ENCODE peak calls at places on chromosomes 11 and 22, in nine cellular contexts. M, C, D, G, B, Z, J, R and U are unnamed samples. For H3K4me1, the result is how much of the 10 kb centered on the place peaks cover.

GRCh38 chr11:72693271-72693968 is 19.2 kb upstream of the PDE2A start:
- DNase-seq in Z (no peak), D (no peak), B (no peak), G (no peak), J (no peak), M (no peak), C (no peak), R (no peak), U (no peak)

GRCh38 chr22:22894740-22895731 is 7.4 kb downstream of the IGLL5 start:
- DNase-seq in C (no peak), R (no peak), M (peak), Z (peak), J (peak), G (no peak), D (no peak), B (no peak), U (no peak)

GRCh38 chr11:76250520-76251222 is 44.4 kb upstream of the WNT11 start:
- DNase-seq in M (no peak), B (no peak), D (no peak), C (no peak), Z (no peak), J (no peak), G (no peak), R (no peak), U (no peak)

GRCh38 chr22:42581762-42582716 is 28.3 kb downstream of the SERHL2 start:
- DNase-seq in J (peak), R (peak), B (peak), D (peak), Z (peak), G (peak), M (peak), C (peak), U (peak)

GRCh38 chr11:126431401-126432064 is 76.0 kb downstream of the ST3GAL4 start:
- DNase-seq in R (no peak), B (peak), Z (no peak), M (no peak), C (peak), J (peak), D (peak), G (peak), U (peak)

GRCh38 chr22:38109391-38110000 is 988 bp downstream of the BAIAP2L2 start:
- DNase-seq in J (no peak), R (no peak), M (no peak), B (no peak), C (no peak), D (no peak), G (no peak), Z (no peak), U (peak)

GRCh38 chr11:64067257-64067993 is 31.7 kb downstream of the FLRT1 start:
- DNase-seq in B (no peak), J (no peak), Z (no peak), R (no peak), G (no peak), C (no peak), M (no peak), D (no peak), U (no peak)

GRCh38 chr11:6703247-6704063 is 20.3 kb upstream of the MRPL17 start:
- DNase-seq in C (peak), D (peak), B (peak), R (no peak), M (peak), J (no peak), Z (no peak), G (peak), U (no peak)

GRCh38 chr11:73257342-73258103 is 14.6 kb upstream of the P2RY6 start:
- DNase-seq in G (peak), R (no peak), M (no peak), J (peak), Z (peak), C (peak), D (no peak), B (no peak), U (no peak)

GRCh38 chr11:99535819-99536218 is 515.1 kb downstream of the CNTN5 start:
- DNase-seq in R (no peak), C (no peak), G (no peak), Z (no peak), D (no peak), J (no peak), M (no peak), B (no peak), U (no peak)

GRCh38 chr11:11636671-11637070 is 14.9 kb upstream of the GALNT18 start:
- DNase-seq in B (no peak), G (no peak), C (no peak), Z (no peak), J (no peak), D (no peak), R (no peak), M (no peak), U (no peak)

GRCh38 chr11:64074239-64074638 is 38.5 kb downstream of the FLRT1 start:
- DNase-seq in J (no peak), B (no peak), M (no peak), G (no peak), D (peak), Z (peak), R (no peak), C (no peak), U (no peak)

GRCh38 chr11:111086058-111086457 is 159.5 kb upstream of the POU2AF2 start:
- DNase-seq in J (no peak), G (no peak), Z (no peak), D (peak), B (no peak), M (no peak), R (no peak), C (no peak), U (no peak)

GRCh38 chr22:43828711-43829447 is 16.8 kb upstream of the EFCAB6 start:
- DNase-seq in J (peak), R (no peak), M (no peak), G (no peak), Z (peak), C (peak), B (peak), D (peak), U (peak)

GRCh38 chr11:109046284-109046992 is 375.6 kb upstream of the C11orf87 start:
- DNase-seq in B (no peak), G (no peak), M (no peak), J (no peak), C (no peak), D (no peak), R (no peak), Z (no peak), U (no peak)

GRCh38 chr11:6022954-6023353 is 7.6 kb downstream of the OR56A1 start:
- DNase-seq in M (peak), D (peak), C (no peak), G (no peak), Z (no peak), J (no peak), R (no peak), B (peak), U (no peak)

GRCh38 chr11:131584694-131585592 is 214.5 kb downstream of the NTM start:
- DNase-seq in C (no peak), D (no peak), M (peak), B (no peak), Z (no peak), R (no peak), J (no peak), G (no peak), U (no peak)

GRCh38 chr11:98587884-98588283 is 432.9 kb upstream of the CNTN5 start:
- DNase-seq in Z (no peak), C (no peak), J (no peak), R (no peak), B (no peak), G (no peak), M (no peak), D (no peak), U (no peak)

GRCh38 chr22:23787910-23788309 is 1.1 kb downstream of the SMARCB1 start:
- DNase-seq in J (no peak), R (no peak), G (no peak), C (no peak), Z (no peak), M (no peak), D (no peak), B (no peak), U (no peak)

GRCh38 chr11:123298488-123299447 is 103.7 kb upstream of the CLMP start:
- DNase-seq in J (no peak), D (no peak), B (no peak), R (no peak), G (no peak), C (no peak), Z (no peak), M (no peak), U (no peak)

GRCh38 chr22:36022697-36023096 is 5.9 kb downstream of the RBFOX2 start:
- DNase-seq in D (no peak), M (no peak), G (no peak), C (no peak), Z (no peak), B (no peak), R (no peak), J (no peak), U (no peak)

GRCh38 chr11:126915430-126915829 is 85.1 kb downstream of the KIRREL3 start:
- DNase-seq in D (no peak), B (no peak), Z (no peak), C (no peak), R (no peak), M (no peak), J (no peak), G (no peak), U (no peak)

GRCh38 chr11:95296621-95297025 is 65.6 kb upstream of the SESN3 start:
- DNase-seq in D (no peak), J (no peak), G (peak), C (no peak), Z (no peak), R (no peak), M (no peak), B (peak), U (no peak)

GRCh38 chr11:88250566-88251080 is 75.4 kb upstream of the RAB38 start:
- DNase-seq in C (no peak), B (no peak), G (no peak), R (no peak), M (no peak), J (no peak), Z (no peak), D (no peak), U (no peak)

GRCh38 chr11:64947202-64947814 is 11.6 kb upstream of the GPHA2 start:
- DNase-seq in G (no peak), D (no peak), R (no peak), C (no peak), J (no peak), B (no peak), Z (no peak), M (no peak), U (no peak)

GRCh38 chr22:26023104-26023775 is 146.0 kb upstream of the SEZ6L start:
- DNase-seq in B (no peak), R (no peak), G (no peak), D (no peak), Z (no peak), C (no peak), J (no peak), M (no peak), U (no peak)

GRCh38 chr11:18064450-18065048 is 18.5 kb upstream of the TPH1 start:
- DNase-seq in C (no peak), D (no peak), Z (no peak), R (no peak), G (no peak), B (peak), J (no peak), M (no peak), U (no peak)

GRCh38 chr11:128725630-128726461 is 32.0 kb downstream of the FLI1 start:
- DNase-seq in M (peak), J (no peak), Z (no peak), B (peak), R (no peak), C (no peak), D (no peak), G (no peak), U (no peak)

GRCh38 chr11:104221455-104221854 is 57.5 kb upstream of the PDGFD start:
- DNase-seq in M (no peak), J (no peak), Z (no peak), G (no peak), C (no peak), B (no peak), D (no peak), R (no peak), U (no peak)

GRCh38 chr22:29683536-29683935 is 36.3 kb upstream of the CABP7 start:
- DNase-seq in G (no peak), J (no peak), Z (no peak), R (no peak), C (no peak), D (no peak), B (no peak), M (no peak), U (no peak)

GRCh38 chr22:45483918-45484499 is 18.7 kb upstream of the FBLN1 start:
- DNase-seq in D (peak), R (no peak), G (no peak), Z (peak), M (no peak), J (no peak), C (no peak), B (no peak), U (no peak)

GRCh38 chr11:111000400-111001090 is 245.0 kb upstream of the POU2AF2 start:
- DNase-seq in G (no peak), J (no peak), B (no peak), D (no peak), C (no peak), M (no peak), R (no peak), Z (no peak), U (no peak)

GRCh38 chr11:124240621-124241397 is at the start of gene OR8G1:
- DNase-seq in C (no peak), M (no peak), J (no peak), B (no peak), R (no peak), D (no peak), Z (no peak), G (no peak), U (no peak)

GRCh38 chr11:68501813-68502212 is 41.3 kb downstream of the PPP6R3 start:
- DNase-seq in G (no peak), D (no peak), Z (no peak), C (no peak), J (no peak), B (no peak), M (no peak), R (no peak), U (no peak)
- H3K4me1 ChIP-seq in G (under half), D (under half), Z (half or more), C (half or more), J (half or more), B (half or more), M (under half), R (under half), U (half or more)

GRCh38 chr11:60563553-60564235 is 48.5 kb downstream of the MS4A13 start:
- DNase-seq in Z (no peak), C (no peak), D (no peak), M (peak), R (no peak), J (no peak), B (no peak), G (no peak), U (no peak)
- TF ChIP-seq CTCF in Z (no peak), C (no peak), D (no peak), M (peak), R (no peak), J (no peak), B (no peak), G (no peak), U (no peak)

DNA sequence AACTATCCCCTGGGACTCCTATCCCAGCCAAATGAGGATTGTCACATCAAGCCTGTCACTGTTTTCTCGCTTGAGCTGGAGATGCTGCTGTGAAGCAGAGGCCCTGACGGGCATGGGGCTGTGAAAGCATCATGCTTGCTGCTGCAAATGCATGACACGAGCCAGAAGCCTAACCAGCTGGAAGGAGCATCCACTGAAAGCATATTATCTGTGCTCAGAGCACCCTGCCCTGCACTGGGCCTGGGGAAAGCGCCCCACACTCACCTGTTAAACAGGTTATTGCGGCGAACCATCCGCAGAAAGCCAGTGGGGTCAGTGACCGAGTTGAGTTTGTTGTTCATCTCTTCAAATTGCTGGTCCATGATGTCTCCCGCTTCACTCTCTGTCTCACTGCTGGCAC is 110.9 kb upstream of the PITPNB start:
- DNase-seq in Z (peak), D (no peak), R (peak), B (no peak), M (no peak), J (no peak), G (no peak), C (peak), U (no peak)
- H3K27ac ChIP-seq in Z (peak), D (no peak), R (peak), B (peak), M (peak), J (peak), G (no peak), C (peak), U (peak)

GRCh38 chr22:46661221-46661851 is 41.1 kb downstream of the GRAMD4 start:
- DNase-seq in J (no peak), D (no peak), G (peak), R (no peak), Z (no peak), M (no peak), B (peak), C (no peak), U (no peak)

GRCh38 chr22:46659791-46660186 is 39.6 kb downstream of the GRAMD4 start:
- DNase-seq in M (no peak), B (no peak), J (no peak), R (no peak), D (no peak), Z (no peak), C (no peak), G (no peak), U (no peak)

GRCh38 chr22:46659059-46659790 is 39.0 kb downstream of the GRAMD4 start:
- DNase-seq in D (no peak), R (no peak), J (no peak), B (no peak), C (no peak), M (no peak), G (no peak), Z (no peak), U (no peak)

GRCh38 chr22:46662226-46662625 is 42.0 kb downstream of the GRAMD4 start:
- DNase-seq in C (no peak), Z (no peak), D (no peak), B (no peak), R (no peak), G (no peak), J (no peak), M (no peak), U (no peak)

DNA sequence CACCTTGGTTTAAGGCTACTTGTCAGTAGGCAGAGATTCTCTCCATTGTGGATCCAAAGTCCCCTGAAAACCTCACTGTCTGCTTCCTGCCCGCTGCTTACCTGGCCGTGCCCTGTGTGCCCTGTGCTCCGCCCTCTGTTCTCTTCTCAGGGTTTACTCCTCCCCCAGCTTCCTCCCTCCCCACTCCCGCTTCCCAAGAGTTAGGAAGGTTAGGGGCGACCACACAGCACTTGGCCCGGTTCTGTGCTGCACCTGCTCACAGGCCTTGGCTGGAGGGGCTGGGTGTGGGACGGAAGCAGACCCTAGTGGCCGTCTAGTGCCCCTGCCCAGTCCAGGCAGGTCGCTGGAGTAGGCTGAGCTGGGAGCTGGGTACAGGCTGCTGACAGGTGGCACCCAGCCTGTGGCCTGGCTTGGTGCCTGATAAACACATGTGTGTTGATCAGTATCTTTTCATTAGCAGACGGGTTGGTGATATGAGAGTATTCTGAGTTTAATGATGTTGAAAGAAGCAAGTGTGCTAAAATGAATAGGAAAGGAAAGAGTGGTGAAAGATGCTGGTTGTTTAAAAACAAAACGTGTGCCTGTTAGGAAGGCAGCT is 40.5 kb downstream of the GRAMD4 start:
- DNase-seq in J (no peak), Z (no peak), D (no peak), C (no peak), G (peak), R (no peak), B (peak), M (no peak), U (no peak)
- H3K4me1 ChIP-seq in J (under half), Z (under half), D (under half), C (under half), G (under half), R (under half), B (under half), M (under half), U (under half)